ENCODE peak calls at places on chromosomes 2 and 18, in eight cellular contexts. C is AG04450; X is bronchial epithelial cell; G is naive thymus-derived CD4-positive, alpha-beta T cell; P is GM12865; S is cardiac septum; I is lower lobe of right lung; H is B cell. O is an unnamed sample.
A peak's percentile ranks its signal among the peaks of the same experiment; 100 is the strongest.

GRCh38 chr2:25324905-25325592 is 16.7 kb downstream of the DNMT3A start:
- DNase-seq in C (no peak), X (no peak), G (no peak), P (no peak), S (no peak), I (no peak), H (no peak), O (no peak)

GRCh38 chr2:241865957-241866858 is 3.3 kb upstream of the RTP5 start:
- DNase-seq in C (no peak), X (no peak), G (no peak), P (peak; percentile 28), S (no peak), I (no peak), H (peak; percentile 58), O (no peak)

GRCh38 chr18:4870177-4870773 is 326.8 kb downstream of the AKAIN1 start:
- DNase-seq in C (no peak), X (peak; percentile 0), G (no peak), P (no peak), S (no peak), I (no peak), H (no peak), O (no peak)

GRCh38 chr2:134369220-134369902 is 115.5 kb downstream of the MGAT5 start:
- DNase-seq in C (no peak), X (no peak), G (no peak), P (no peak), S (no peak), I (no peak), H (no peak), O (no peak)

GRCh38 chr2:192438239-192438638 is 243.5 kb upstream of the TMEFF2 start:
- DNase-seq in C (no peak), X (no peak), G (no peak), P (no peak), S (no peak), I (no peak), H (no peak), O (no peak)

GRCh38 chr2:224875870-224876269 is 159.7 kb upstream of the CCDC195 start:
- DNase-seq in C (no peak), X (no peak), G (no peak), P (peak; percentile 20), S (no peak), I (no peak), H (no peak), O (no peak)

GRCh38 chr2:208112969-208113368 is 11.4 kb downstream of the CRYGD start:
- DNase-seq in C (no peak), X (peak; percentile 13), G (no peak), P (no peak), S (no peak), I (no peak), H (no peak), O (no peak)

GRCh38 chr2:154375625-154376020 is 322.9 kb upstream of the KCNJ3 start:
- DNase-seq in C (no peak), X (peak; percentile 65), G (no peak), P (peak; percentile 7), S (no peak), I (no peak), H (no peak), O (peak; percentile 66)

GRCh38 chr2:8086796-8087479 is 594.9 kb upstream of the ID2 start:
- DNase-seq in C (peak; percentile 85), X (peak; percentile 100), G (no peak), P (no peak), S (no peak), I (no peak), H (no peak), O (no peak)

GRCh38 chr2:129067921-129068320 is 749.3 kb upstream of the HS6ST1 start:
- DNase-seq in C (no peak), X (no peak), G (no peak), P (no peak), S (no peak), I (no peak), H (no peak), O (no peak)

GRCh38 chr2:5693288-5694015 is 1.3 kb downstream of the SOX11 start:
- DNase-seq in C (no peak), X (no peak), G (no peak), P (no peak), S (no peak), I (no peak), H (peak; percentile 53), O (no peak)

GRCh38 chr18:62877448-62878221 is 162.3 kb downstream of the PHLPP1 start:
- DNase-seq in C (no peak), X (no peak), G (no peak), P (no peak), S (no peak), I (no peak), H (no peak), O (no peak)

GRCh38 chr2:127058246-127058580 is 48.7 kb downstream of the BIN1 start:
- DNase-seq in C (no peak), X (no peak), G (no peak), P (no peak), S (no peak), I (no peak), H (no peak), O (no peak)

GRCh38 chr2:53751728-53752127 is 15.9 kb upstream of the CHAC2 start:
- DNase-seq in C (no peak), X (peak; percentile 92), G (no peak), P (peak; percentile 53), S (no peak), I (no peak), H (no peak), O (no peak)

GRCh38 chr2:20634430-20635095 is 16.3 kb downstream of the HS1BP3 start:
- DNase-seq in C (peak; percentile 32), X (peak; percentile 58), G (no peak), P (no peak), S (no peak), I (peak; percentile 51), H (no peak), O (no peak)